ENCODE peak calls at places on chromosome 17, in four cellular contexts. G is stomach, U is BJ, J is esophagus squamous epithelium. B is an unnamed sample.

GRCh38 chr17:6476061-6476833 is 32.0 kb downstream of the PIMREG start:
- DNase-seq in G (no peak), U (no peak), J (no peak), B (no peak)

GRCh38 chr17:7852919-7853692 is 1.8 kb upstream of the TMEM88 start:
- DNase-seq in G (no peak), U (no peak), J (no peak), B (no peak)

GRCh38 chr17:61579961-61580360 is 11.1 kb downstream of the NACA2 start:
- DNase-seq in G (no peak), U (no peak), J (no peak), B (no peak)

GRCh38 chr17:17387461-17388362 is 84.5 kb downstream of the NT5M start:
- DNase-seq in G (peak), U (no peak), J (no peak), B (peak)

GRCh38 chr17:75691371-75692290 is 24.5 kb downstream of the SAP30BP start:
- DNase-seq in G (no peak), U (no peak), J (no peak), B (peak)

GRCh38 chr17:41914358-41914766 is 4.4 kb downstream of the ACLY start:
- DNase-seq in G (no peak), U (no peak), J (no peak), B (no peak)

GRCh38 chr17:4395111-4395478 is 28.6 kb upstream of the UBE2G1 start:
- DNase-seq in G (no peak), U (no peak), J (no peak), B (no peak)

GRCh38 chr17:50685334-50685665 is 22.4 kb downstream of the ANKRD40 start:
- DNase-seq in G (no peak), U (no peak), J (no peak), B (no peak)

GRCh38 chr17:40318835-40319332 is 9.9 kb downstream of the RARA start:
- DNase-seq in G (no peak), U (no peak), J (no peak), B (no peak)

GRCh38 chr17:55607736-55608341 is 96.6 kb upstream of the SMIM36 start:
- DNase-seq in G (peak), U (no peak), J (no peak), B (no peak)

GRCh38 chr17:72297326-72298115 is 176.7 kb downstream of the SOX9 start:
- DNase-seq in G (no peak), U (no peak), J (no peak), B (peak)

GRCh38 chr17:5241861-5242671 is 7.4 kb upstream of the SCIMP start:
- DNase-seq in G (peak), U (no peak), J (no peak), B (peak)

GRCh38 chr17:31815212-31815611 is 43.8 kb downstream of the COPRS start:
- DNase-seq in G (no peak), U (no peak), J (no peak), B (no peak)

GRCh38 chr17:57555636-57556175 is 189.4 kb downstream of the CCDC182 start:
- DNase-seq in G (no peak), U (no peak), J (no peak), B (no peak)

GRCh38 chr17:71679832-71680231 is 441.0 kb upstream of the SOX9 start:
- DNase-seq in G (no peak), U (no peak), J (no peak), B (no peak)

GRCh38 chr17:43543300-43543699 is 2.8 kb downstream of the ETV4 start:
- DNase-seq in G (no peak), U (no peak), J (no peak), B (no peak)

GRCh38 chr17:13583996-13584700 is 17.6 kb downstream of the HS3ST3A1 start:
- DNase-seq in G (no peak), U (no peak), J (no peak), B (no peak)

GRCh38 chr17:50638851-50639767 is 4.4 kb downstream of the ABCC3 start:
- DNase-seq in G (peak), U (peak), J (peak), B (peak)

GRCh38 chr17:67696347-67696746 is 21.4 kb upstream of the NOL11 start:
- DNase-seq in G (no peak), U (no peak), J (no peak), B (no peak)

GRCh38 chr17:29412780-29413565 is 22.8 kb downstream of the TAOK1 start:
- DNase-seq in G (no peak), U (peak), J (no peak), B (peak)

GRCh38 chr17:41655611-41656111 is 31.3 kb upstream of the KRT17 start:
- DNase-seq in G (peak), U (no peak), J (no peak), B (peak)

GRCh38 chr17:596763-597644 is 117.6 kb downstream of the VPS53 start:
- DNase-seq in G (no peak), U (no peak), J (no peak), B (peak)

GRCh38 chr17:78929908-78930775 is 5.0 kb upstream of the TIMP2 start:
- DNase-seq in G (no peak), U (no peak), J (no peak), B (no peak)

GRCh38 chr17:19448341-19449268 is 37.6 kb downstream of the RNF112 start:
- DNase-seq in G (no peak), U (peak), J (no peak), B (peak)

GRCh38 chr17:32803544-32803943 is 73.4 kb downstream of the MYO1D start:
- DNase-seq in G (no peak), U (no peak), J (no peak), B (no peak)

GRCh38 chr17:83010323-83011200 is 68.8 kb upstream of the METRNL start:
- DNase-seq in G (peak), U (no peak), J (no peak), B (no peak)

GRCh38 chr17:560379-560935 is 154.2 kb downstream of the VPS53 start:
- DNase-seq in G (no peak), U (no peak), J (no peak), B (peak)

GRCh38 chr17:61638087-61638486 is 47.1 kb upstream of the NACA2 start:
- DNase-seq in G (no peak), U (no peak), J (no peak), B (no peak)

GRCh38 chr17:17570798-17571716 is 20.5 kb downstream of the PEMT start:
- DNase-seq in G (peak), U (no peak), J (no peak), B (no peak)

GRCh38 chr17:44362964-44363612 is 565 bp downstream of the FAM171A2 start:
- DNase-seq in G (no peak), U (no peak), J (no peak), B (no peak)

GRCh38 chr17:35088911-35089845 is 25.7 kb upstream of the RFFL start:
- DNase-seq in G (peak), U (no peak), J (peak), B (peak)

GRCh38 chr17:50863931-50864330 is 2.2 kb downstream of the TOB1 start:
- DNase-seq in G (no peak), U (no peak), J (no peak), B (no peak)

GRCh38 chr17:75250009-75250471 is 11.4 kb downstream of the GGA3 start:
- DNase-seq in G (peak), U (no peak), J (no peak), B (peak)

GRCh38 chr17:29776026-29776425 is 153.3 kb upstream of the CORO6 start:
- DNase-seq in G (no peak), U (no peak), J (no peak), B (no peak)

GRCh38 chr17:81871387-81872120 is 417 bp upstream of the ARHGDIA start:
- DNase-seq in G (peak), U (no peak), J (no peak), B (peak)
- TF ChIP-seq CTCF in G (no peak), U (peak), J (peak), B (peak)

GRCh38 chr17:37440424-37440823 is 33.7 kb downstream of the TADA2A start:
- DNase-seq in G (no peak), U (no peak), J (no peak), B (no peak)

GRCh38 chr17:37432671-37433070 is 26.0 kb downstream of the TADA2A start:
- DNase-seq in G (no peak), U (no peak), J (no peak), B (no peak)

GRCh38 chr17:37438141-37438540 is 31.5 kb downstream of the TADA2A start:
- DNase-seq in G (no peak), U (no peak), J (no peak), B (no peak)
- TF ChIP-seq CTCF in G (no peak), U (no peak), J (no peak), B (peak)

DNA sequence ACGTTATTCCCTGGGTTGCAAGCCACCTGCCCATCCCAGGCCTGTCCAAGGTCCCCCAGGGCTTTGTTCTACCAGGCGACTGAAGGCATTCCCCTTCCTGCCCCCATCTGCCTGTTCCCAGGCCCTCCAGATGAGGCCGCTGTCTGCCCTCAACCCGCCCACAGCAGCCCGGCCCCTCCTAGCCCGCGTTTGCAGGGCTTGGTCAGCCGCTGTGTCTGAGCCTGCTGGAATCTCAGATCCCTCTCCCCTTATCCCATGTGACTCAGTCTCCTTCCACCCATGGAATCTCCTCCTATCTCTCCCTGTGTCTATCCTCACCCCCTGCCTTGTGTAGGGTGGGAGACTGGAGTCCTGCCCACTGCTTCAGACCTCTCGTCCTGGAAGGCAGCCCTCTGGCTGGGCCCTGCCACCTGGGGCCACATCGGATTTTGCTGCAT is 186.0 kb upstream of the TNRC6C start:
- DNase-seq in G (peak), U (no peak), J (no peak), B (no peak)
- TF ChIP-seq CTCF in G (peak), U (no peak), J (peak), B (peak)

DNA sequence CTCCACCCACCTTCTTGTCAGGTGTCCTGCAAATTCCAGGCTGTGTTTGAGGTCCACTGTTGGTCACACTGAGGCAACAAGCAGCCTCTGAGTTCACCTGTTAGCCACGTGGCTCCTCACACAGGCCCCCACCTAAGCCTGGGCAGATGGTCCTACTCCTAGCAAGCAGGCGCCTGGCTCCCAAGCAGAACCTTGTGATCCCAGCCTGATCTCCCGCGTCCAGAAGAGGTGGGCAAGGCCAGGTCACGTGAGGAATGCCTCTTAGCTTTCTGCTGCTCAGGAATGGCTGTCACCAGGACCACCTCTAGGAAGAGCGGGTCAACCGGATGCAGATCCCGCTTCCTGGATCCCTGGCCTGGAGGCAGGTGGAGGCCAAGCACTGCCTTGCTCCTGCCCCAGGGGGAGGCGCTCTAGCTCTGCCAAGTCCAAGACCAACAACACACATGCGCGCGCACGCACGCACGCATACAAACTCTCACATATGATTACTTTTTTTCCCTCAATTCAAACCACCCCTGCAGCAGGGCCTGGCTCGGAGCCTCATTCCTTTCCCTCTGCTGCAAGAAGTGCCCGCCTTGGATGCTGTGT is 9.5 kb downstream of the CYB561 start:
- DNase-seq in G (peak), U (no peak), J (no peak), B (no peak)
- TF ChIP-seq CTCF in G (no peak), U (no peak), J (no peak), B (peak)

DNA sequence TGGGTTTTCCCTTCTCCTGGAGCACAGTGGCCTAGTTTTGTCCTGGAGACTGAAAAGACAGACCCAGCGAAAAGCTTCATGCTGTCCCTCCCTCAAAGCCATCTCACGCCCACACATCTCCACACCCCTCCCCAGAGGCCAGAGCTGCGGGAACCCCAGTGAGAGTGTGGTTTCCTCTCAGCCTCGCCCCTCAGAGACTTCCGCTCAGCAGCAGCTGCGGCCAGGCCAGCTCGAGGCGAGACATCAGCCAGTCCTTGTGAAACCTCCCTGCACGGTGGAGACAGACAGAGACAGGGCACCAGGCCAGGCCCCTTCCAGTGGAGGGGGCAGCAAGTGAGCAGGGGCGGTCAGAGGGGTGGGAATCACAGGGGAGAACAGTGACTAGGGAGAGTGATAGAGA is 77.0 kb upstream of the TNRC6C start:
- DNase-seq in G (peak), U (no peak), J (peak), B (no peak)
- TF ChIP-seq CTCF in G (no peak), U (no peak), J (no peak), B (no peak)

GRCh38 chr17:53191878-53192277 is 630.8 kb upstream of the KIF2B start:
- DNase-seq in G (no peak), U (no peak), J (no peak), B (peak)
- TF ChIP-seq CTCF in G (no peak), U (no peak), J (no peak), B (peak)

GRCh38 chr17:62987136-62987535 is 21.1 kb downstream of the TANC2 start:
- DNase-seq in G (no peak), U (no peak), J (no peak), B (no peak)
- TF ChIP-seq CTCF in G (no peak), U (peak), J (no peak), B (peak)

GRCh38 chr17:2337811-2338657 is 733 bp downstream of the SGSM2 start:
- DNase-seq in G (peak), U (no peak), J (no peak), B (no peak)
- TF ChIP-seq CTCF in G (no peak), U (no peak), J (no peak), B (no peak)

B was measured in foreskin keratinocyte.